ENCODE peak calls at places on chromosomes 1 and 21, in nine cellular contexts. One of them, this sample, is unnamed.
A peak's percentile ranks its signal among the peaks of the same experiment; 100 is the strongest.

GRCh38 chr1:203475012-203475981 is at the start of gene PRELP:
- DNase-seq in fibroblast of lung: peak; percentile 18
- DNase-seq in body of pancreas: peak; percentile 29
- DNase-seq in lower leg skin: peak; percentile 67
- DNase-seq in AG10803: peak; percentile 72
- DNase-seq in colonic mucosa: peak; percentile 52
- DNase-seq in AG04450: no peak
- DNase-seq in PC-3: peak; percentile 64
- DNase-seq in mammary epithelial cell: peak; percentile 43
- DNase-seq in this sample: peak; percentile 58

GRCh38 chr21:33902349-33902748 is 13.3 kb downstream of the ATP5PO start:
- DNase-seq in fibroblast of lung: no peak
- DNase-seq in body of pancreas: no peak
- DNase-seq in lower leg skin: no peak
- DNase-seq in AG10803: no peak
- DNase-seq in colonic mucosa: no peak
- DNase-seq in AG04450: no peak
- DNase-seq in PC-3: no peak
- DNase-seq in mammary epithelial cell: no peak
- DNase-seq in this sample: no peak

GRCh38 chr1:231612393-231613089 is 14.0 kb upstream of the DISC1 start:
- DNase-seq in fibroblast of lung: no peak
- DNase-seq in body of pancreas: no peak
- DNase-seq in lower leg skin: peak; percentile 51
- DNase-seq in AG10803: no peak
- DNase-seq in colonic mucosa: no peak
- DNase-seq in AG04450: no peak
- DNase-seq in PC-3: no peak
- DNase-seq in mammary epithelial cell: no peak
- DNase-seq in this sample: no peak

GRCh38 chr1:95042286-95042685 is 30.5 kb downstream of the ALG14 start:
- DNase-seq in fibroblast of lung: peak; percentile 34
- DNase-seq in body of pancreas: no peak
- DNase-seq in lower leg skin: peak; percentile 46
- DNase-seq in AG10803: peak; percentile 53
- DNase-seq in colonic mucosa: no peak
- DNase-seq in AG04450: no peak
- DNase-seq in PC-3: no peak
- DNase-seq in mammary epithelial cell: no peak
- DNase-seq in this sample: peak; percentile 76

GRCh38 chr1:41882068-41882477 is 36.6 kb downstream of the HIVEP3 start:
- DNase-seq in fibroblast of lung: no peak
- DNase-seq in body of pancreas: peak; percentile 49
- DNase-seq in lower leg skin: no peak
- DNase-seq in AG10803: no peak
- DNase-seq in colonic mucosa: peak; percentile 60
- DNase-seq in AG04450: no peak
- DNase-seq in PC-3: peak; percentile 81
- DNase-seq in mammary epithelial cell: no peak
- DNase-seq in this sample: no peak

GRCh38 chr1:183090386-183091006 is 67.3 kb downstream of the LAMC1 start:
- DNase-seq in fibroblast of lung: peak; percentile 83
- DNase-seq in body of pancreas: peak; percentile 18
- DNase-seq in lower leg skin: peak; percentile 47
- DNase-seq in AG10803: peak; percentile 89
- DNase-seq in colonic mucosa: peak; percentile 38
- DNase-seq in AG04450: no peak
- DNase-seq in PC-3: no peak
- DNase-seq in mammary epithelial cell: no peak
- DNase-seq in this sample: peak; percentile 89

GRCh38 chr1:61980561-61980960 is 214.1 kb upstream of the L1TD1 start:
- DNase-seq in fibroblast of lung: peak; percentile 2
- DNase-seq in body of pancreas: no peak
- DNase-seq in lower leg skin: no peak
- DNase-seq in AG10803: peak; percentile 12
- DNase-seq in colonic mucosa: no peak
- DNase-seq in AG04450: no peak
- DNase-seq in PC-3: no peak
- DNase-seq in mammary epithelial cell: peak; percentile 27
- DNase-seq in this sample: no peak

GRCh38 chr1:118184737-118185082 is 318 bp downstream of the SPAG17 start:
- DNase-seq in fibroblast of lung: peak; percentile 6
- DNase-seq in body of pancreas: no peak
- DNase-seq in lower leg skin: no peak
- DNase-seq in AG10803: no peak
- DNase-seq in colonic mucosa: no peak
- DNase-seq in AG04450: no peak
- DNase-seq in PC-3: no peak
- DNase-seq in mammary epithelial cell: no peak
- DNase-seq in this sample: no peak

GRCh38 chr1:86538775-86539174 is 8.1 kb upstream of the CLCA4 start:
- DNase-seq in fibroblast of lung: no peak
- DNase-seq in body of pancreas: no peak
- DNase-seq in lower leg skin: no peak
- DNase-seq in AG10803: no peak
- DNase-seq in colonic mucosa: no peak
- DNase-seq in AG04450: no peak
- DNase-seq in PC-3: no peak
- DNase-seq in mammary epithelial cell: no peak
- DNase-seq in this sample: no peak

GRCh38 chr21:16532841-16533240 is 803.1 kb downstream of the USP25 start:
- DNase-seq in fibroblast of lung: peak; percentile 62
- DNase-seq in body of pancreas: no peak
- DNase-seq in lower leg skin: no peak
- DNase-seq in AG10803: peak; percentile 58
- DNase-seq in colonic mucosa: no peak
- DNase-seq in AG04450: no peak
- DNase-seq in PC-3: no peak
- DNase-seq in mammary epithelial cell: no peak
- DNase-seq in this sample: peak; percentile 74

GRCh38 chr1:107964397-107965111 is 426 bp downstream of the VAV3 start:
- DNase-seq in fibroblast of lung: peak; percentile 9
- DNase-seq in body of pancreas: no peak
- DNase-seq in lower leg skin: no peak
- DNase-seq in AG10803: peak; percentile 3
- DNase-seq in colonic mucosa: peak; percentile 19
- DNase-seq in AG04450: no peak
- DNase-seq in PC-3: no peak
- DNase-seq in mammary epithelial cell: peak; percentile 53
- DNase-seq in this sample: no peak

GRCh38 chr1:34266127-34266951 is 89.6 kb downstream of the C1orf94 start:
- DNase-seq in fibroblast of lung: peak; percentile 5
- DNase-seq in body of pancreas: no peak
- DNase-seq in lower leg skin: no peak
- DNase-seq in AG10803: peak; percentile 12
- DNase-seq in colonic mucosa: no peak
- DNase-seq in AG04450: no peak
- DNase-seq in PC-3: no peak
- DNase-seq in mammary epithelial cell: no peak
- DNase-seq in this sample: peak; percentile 12

GRCh38 chr1:183870351-183871077 is 65.6 kb downstream of the RGL1 start:
- DNase-seq in fibroblast of lung: peak; percentile 22
- DNase-seq in body of pancreas: no peak
- DNase-seq in lower leg skin: peak; percentile 59
- DNase-seq in AG10803: peak; percentile 63
- DNase-seq in colonic mucosa: peak; percentile 34
- DNase-seq in AG04450: no peak
- DNase-seq in PC-3: peak; percentile 52
- DNase-seq in mammary epithelial cell: no peak
- DNase-seq in this sample: peak; percentile 66

GRCh38 chr1:89518116-89518780 is 6.4 kb upstream of the LRRC8B start:
- DNase-seq in fibroblast of lung: peak; percentile 8
- DNase-seq in body of pancreas: no peak
- DNase-seq in lower leg skin: no peak
- DNase-seq in AG10803: peak; percentile 23
- DNase-seq in colonic mucosa: no peak
- DNase-seq in AG04450: no peak
- DNase-seq in PC-3: no peak
- DNase-seq in mammary epithelial cell: no peak
- DNase-seq in this sample: no peak

DNA sequence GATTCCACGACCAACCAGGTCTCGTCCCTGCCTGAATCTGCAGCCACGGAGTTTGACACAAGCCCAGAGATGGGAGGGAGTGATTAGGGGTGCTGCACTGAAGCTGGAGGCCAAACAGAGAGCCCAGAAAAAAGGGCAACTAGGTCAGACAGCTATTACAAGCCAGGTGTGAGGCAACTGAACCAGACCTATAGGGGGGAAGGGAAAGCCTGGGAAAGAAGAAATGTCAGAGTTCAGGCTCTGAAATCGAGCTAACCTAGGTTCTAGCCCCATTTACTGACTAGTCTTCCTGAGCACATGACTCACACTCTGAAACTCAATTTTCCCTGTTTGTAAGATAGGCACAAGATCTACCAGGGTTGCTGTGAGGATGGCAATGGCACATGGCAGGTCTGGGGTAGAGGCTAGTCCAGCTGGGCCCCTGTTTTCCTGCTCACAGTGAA is 1.7 kb downstream of the DHCR24 start:
- DNase-seq in fibroblast of lung: no peak
- DNase-seq in body of pancreas: no peak
- DNase-seq in lower leg skin: no peak
- DNase-seq in AG10803: no peak
- DNase-seq in colonic mucosa: no peak
- DNase-seq in AG04450: no peak
- DNase-seq in PC-3: peak; percentile 22
- DNase-seq in mammary epithelial cell: no peak
- DNase-seq in this sample: no peak
- H3K4me3 ChIP-seq in fibroblast of lung: peak overlapping the region; percentile 88
- H3K4me3 ChIP-seq in body of pancreas: no peak overlapping the region
- H3K4me3 ChIP-seq in lower leg skin: no peak overlapping the region
- H3K4me3 ChIP-seq in AG10803: peak overlapping the region; percentile 90
- H3K4me3 ChIP-seq in colonic mucosa: peak overlapping the region; percentile 85
- H3K4me3 ChIP-seq in AG04450: peak overlapping the region; percentile 4
- H3K4me3 ChIP-seq in PC-3: peak overlapping the region; percentile 90
- H3K4me3 ChIP-seq in mammary epithelial cell: peak overlapping the region; percentile 84
- H3K4me3 ChIP-seq in this sample: peak overlapping the region; percentile 96

GRCh38 chr1:32071758-32072621 is 749 bp upstream of the TMEM39B start:
- DNase-seq in fibroblast of lung: peak; percentile 70
- DNase-seq in body of pancreas: no peak
- DNase-seq in lower leg skin: no peak
- DNase-seq in AG10803: peak; percentile 49
- DNase-seq in colonic mucosa: no peak
- DNase-seq in AG04450: peak; percentile 36
- DNase-seq in PC-3: peak; percentile 64
- DNase-seq in mammary epithelial cell: no peak
- DNase-seq in this sample: peak; percentile 52

GRCh38 chr1:32077451-32077850 is 4.7 kb downstream of the TMEM39B start:
- DNase-seq in fibroblast of lung: no peak
- DNase-seq in body of pancreas: no peak
- DNase-seq in lower leg skin: no peak
- DNase-seq in AG10803: no peak
- DNase-seq in colonic mucosa: no peak
- DNase-seq in AG04450: no peak
- DNase-seq in PC-3: no peak
- DNase-seq in mammary epithelial cell: no peak
- DNase-seq in this sample: no peak

GRCh38 chr1:32072622-32073386 is at the start of gene TMEM39B:
- DNase-seq in fibroblast of lung: peak; percentile 96
- DNase-seq in body of pancreas: peak; percentile 93
- DNase-seq in lower leg skin: peak; percentile 94
- DNase-seq in AG10803: peak; percentile 93
- DNase-seq in colonic mucosa: peak; percentile 95
- DNase-seq in AG04450: peak; percentile 88
- DNase-seq in PC-3: peak; percentile 93
- DNase-seq in mammary epithelial cell: peak; percentile 93
- DNase-seq in this sample: peak; percentile 93

GRCh38 chr1:32074841-32075240 is 2.1 kb downstream of the TMEM39B start:
- DNase-seq in fibroblast of lung: no peak
- DNase-seq in body of pancreas: no peak
- DNase-seq in lower leg skin: no peak
- DNase-seq in AG10803: no peak
- DNase-seq in colonic mucosa: no peak
- DNase-seq in AG04450: no peak
- DNase-seq in PC-3: no peak
- DNase-seq in mammary epithelial cell: no peak
- DNase-seq in this sample: no peak

DNA sequence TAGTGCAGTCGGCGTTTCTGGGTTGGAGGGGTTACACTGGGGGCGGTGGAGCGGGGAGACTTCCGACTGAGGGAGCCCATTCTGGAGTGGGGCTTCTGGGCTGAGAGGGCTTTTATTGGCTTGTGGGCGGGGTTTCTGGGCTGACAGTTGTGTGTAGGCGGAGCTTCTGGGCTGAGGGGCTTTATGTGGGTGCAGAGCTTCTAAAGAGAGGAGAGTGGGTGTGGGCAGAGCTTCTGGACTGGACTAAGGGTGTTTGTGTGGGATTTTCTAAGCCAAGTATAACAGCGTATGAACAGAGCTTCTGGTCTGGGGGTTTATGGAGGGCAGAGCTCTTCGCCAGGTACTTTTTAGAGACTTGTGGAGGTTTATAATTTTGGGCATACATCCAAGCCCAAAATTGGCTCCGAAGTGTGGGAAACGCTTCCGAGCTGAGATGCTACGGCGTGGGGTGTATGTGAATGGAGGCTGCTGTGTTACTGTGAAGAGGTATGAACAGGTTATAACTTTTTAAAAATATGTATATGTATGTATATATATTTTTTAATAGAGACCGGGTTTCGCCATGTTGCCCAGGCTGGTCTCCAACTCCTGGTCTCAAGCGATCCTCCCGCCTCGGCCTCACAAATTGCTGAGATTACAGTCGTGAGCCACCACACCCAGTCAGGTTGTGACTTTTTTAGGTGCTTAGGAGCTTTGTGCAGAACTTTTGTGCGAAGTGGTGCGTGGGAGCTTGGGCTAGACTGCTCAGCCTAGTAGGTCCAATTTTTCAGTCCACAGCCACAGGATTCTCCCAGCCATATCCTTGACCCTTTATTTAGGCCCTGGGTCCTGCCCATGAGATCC is 869 bp downstream of the TMEM39B start:
- DNase-seq in fibroblast of lung: no peak
- DNase-seq in body of pancreas: no peak
- DNase-seq in lower leg skin: no peak
- DNase-seq in AG10803: no peak
- DNase-seq in colonic mucosa: no peak
- DNase-seq in AG04450: no peak
- DNase-seq in PC-3: no peak
- DNase-seq in mammary epithelial cell: no peak
- DNase-seq in this sample: no peak
- TF ChIP-seq CTCF in fibroblast of lung: no peak
- TF ChIP-seq CTCF in body of pancreas: peak; percentile 16
- TF ChIP-seq CTCF in lower leg skin: no peak
- TF ChIP-seq CTCF in AG10803: peak; percentile 32
- TF ChIP-seq CTCF in colonic mucosa: peak; percentile 11
- TF ChIP-seq CTCF in AG04450: peak; percentile 41
- TF ChIP-seq CTCF in PC-3: peak; percentile 31
- TF ChIP-seq CTCF in mammary epithelial cell: no peak
- TF ChIP-seq CTCF in this sample: peak; percentile 29

GRCh38 chr1:206769331-206769731 is 1.2 kb upstream of the IL19 start:
- DNase-seq in fibroblast of lung: no peak
- DNase-seq in body of pancreas: no peak
- DNase-seq in lower leg skin: no peak
- DNase-seq in AG10803: no peak
- DNase-seq in colonic mucosa: no peak
- DNase-seq in AG04450: no peak
- DNase-seq in PC-3: no peak
- DNase-seq in mammary epithelial cell: no peak
- DNase-seq in this sample: no peak
- H3K4me3 ChIP-seq in fibroblast of lung: no peak overlapping the region
- H3K4me3 ChIP-seq in body of pancreas: no peak overlapping the region
- H3K4me3 ChIP-seq in lower leg skin: no peak overlapping the region
- H3K4me3 ChIP-seq in AG10803: no peak overlapping the region
- H3K4me3 ChIP-seq in colonic mucosa: no peak overlapping the region
- H3K4me3 ChIP-seq in AG04450: no peak overlapping the region
- H3K4me3 ChIP-seq in PC-3: no peak overlapping the region
- H3K4me3 ChIP-seq in mammary epithelial cell: no peak overlapping the region
- H3K4me3 ChIP-seq in this sample: no peak overlapping the region

GRCh38 chr1:21626921-21627339 is 42.2 kb downstream of the RAP1GAP start:
- DNase-seq in fibroblast of lung: no peak
- DNase-seq in body of pancreas: no peak
- DNase-seq in lower leg skin: no peak
- DNase-seq in AG10803: no peak
- DNase-seq in colonic mucosa: no peak
- DNase-seq in AG04450: no peak
- DNase-seq in PC-3: peak; percentile 94
- DNase-seq in mammary epithelial cell: peak; percentile 26
- DNase-seq in this sample: no peak
- TF ChIP-seq CTCF in fibroblast of lung: no peak
- TF ChIP-seq CTCF in body of pancreas: no peak
- TF ChIP-seq CTCF in lower leg skin: no peak
- TF ChIP-seq CTCF in AG10803: no peak
- TF ChIP-seq CTCF in colonic mucosa: no peak
- TF ChIP-seq CTCF in AG04450: no peak
- TF ChIP-seq CTCF in PC-3: no peak
- TF ChIP-seq CTCF in mammary epithelial cell: no peak
- TF ChIP-seq CTCF in this sample: no peak